ENCODE peak calls at places on chromosome 12, in nine cellular contexts. I is heart right ventricle, N is GM23338, S is colonic mucosa, T is A549, Z is astrocyte, M is cardiac muscle cell, W is esophagus squamous epithelium, O is pancreas. L is an unnamed sample. For H3K4me1, the result is how much of the 10 kb centered on the place peaks cover.

GRCh38 chr12:24861751-24862575 is 86.9 kb downstream of the BCAT1 start:
- DNase-seq in I (no peak), T (no peak), S (no peak), Z (peak), N (no peak), W (no peak), O (no peak), M (no peak), L (peak)

GRCh38 chr12:58583541-58583940 is 336.8 kb downstream of the LRIG3 start:
- DNase-seq in N (no peak), Z (peak), I (no peak), W (no peak), O (no peak), T (peak), M (no peak), S (no peak), L (no peak)

GRCh38 chr12:63997198-63997597 is 152.7 kb downstream of the SRGAP1 start:
- DNase-seq in W (no peak), Z (no peak), N (no peak), M (no peak), S (no peak), T (no peak), I (no peak), O (no peak), L (no peak)

GRCh38 chr12:77402726-77403125 is 337.4 kb upstream of the E2F7 start:
- DNase-seq in Z (peak), M (peak), T (no peak), O (no peak), S (no peak), I (no peak), W (no peak), N (no peak), L (no peak)

GRCh38 chr12:13242926-13243325 is 46.4 kb downstream of the EMP1 start:
- DNase-seq in I (no peak), S (no peak), W (no peak), Z (no peak), O (no peak), N (no peak), T (no peak), M (no peak), L (no peak)

GRCh38 chr12:19546611-19547162 is 107.4 kb downstream of the AEBP2 start:
- DNase-seq in Z (peak), T (no peak), S (no peak), N (no peak), I (peak), O (no peak), W (no peak), M (no peak), L (no peak)

GRCh38 chr12:54991161-54991991 is 6.8 kb upstream of the TESPA1 start:
- DNase-seq in O (no peak), W (no peak), M (no peak), Z (no peak), N (no peak), S (no peak), I (no peak), T (no peak), L (no peak)

GRCh38 chr12:46473634-46474201 is 101.1 kb upstream of the SLC38A2 start:
- DNase-seq in O (no peak), Z (peak), I (peak), M (no peak), N (no peak), S (peak), T (peak), W (no peak), L (peak)

GRCh38 chr12:58034311-58034710 is 92.9 kb downstream of the ATP23 start:
- DNase-seq in T (no peak), N (no peak), O (no peak), M (no peak), S (no peak), W (no peak), Z (no peak), I (peak), L (no peak)

GRCh38 chr12:22978962-22979361 is 354.0 kb downstream of the ETNK1 start:
- DNase-seq in I (no peak), W (no peak), O (no peak), Z (peak), M (no peak), T (no peak), N (no peak), S (no peak), L (no peak)

GRCh38 chr12:66803972-66804371 is 125.1 kb upstream of the GRIP1 start:
- DNase-seq in Z (peak), M (peak), T (no peak), I (no peak), S (no peak), O (no peak), W (no peak), N (peak), L (no peak)

GRCh38 chr12:118398878-118399277 is 22.5 kb downstream of the SUDS3 start:
- DNase-seq in M (no peak), O (no peak), S (no peak), I (no peak), W (no peak), N (no peak), Z (no peak), T (no peak), L (no peak)

DNA sequence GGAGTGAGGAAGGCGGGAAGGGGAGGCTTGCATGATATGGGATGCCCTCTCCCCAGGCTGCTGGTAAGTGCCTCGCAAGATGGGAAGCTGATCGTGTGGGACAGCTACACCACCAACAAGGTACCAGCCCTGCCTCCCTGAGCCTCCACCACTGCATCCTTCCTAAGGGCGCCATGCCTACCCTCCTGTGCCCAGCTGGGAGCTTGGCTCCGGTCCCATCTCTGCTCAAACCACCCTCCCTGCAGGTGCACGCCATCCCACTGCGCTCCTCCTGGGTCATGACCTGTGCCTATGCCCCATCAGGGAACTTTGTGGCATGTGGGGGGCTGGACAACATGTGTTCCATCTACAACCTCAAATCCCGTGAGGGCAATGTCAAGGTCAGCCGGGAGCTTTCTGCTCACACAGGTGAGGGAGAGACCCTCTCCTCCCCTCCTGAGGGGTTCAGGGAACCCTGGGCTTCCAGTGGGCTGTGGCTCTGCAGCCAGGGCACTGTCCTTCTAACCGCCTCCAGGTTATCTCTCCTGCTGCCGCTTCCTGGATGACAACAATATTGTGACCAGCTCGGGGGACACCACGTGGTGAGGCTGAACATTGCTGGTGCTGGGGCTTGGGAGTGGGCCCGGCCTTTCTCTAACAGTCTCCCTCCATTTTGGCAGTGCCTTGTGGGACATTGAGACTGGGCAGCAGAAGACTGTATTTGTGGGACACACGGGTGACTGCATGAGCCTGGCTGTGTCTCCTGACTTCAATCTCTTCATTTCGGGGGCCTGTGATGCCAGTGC is 2.6 kb downstream of the GNB3 start:
- DNase-seq in Z (no peak), S (no peak), T (no peak), W (no peak), O (no peak), I (no peak), M (no peak), N (peak), L (peak)
- TF ChIP-seq CTCF in Z (no peak), S (no peak), T (no peak), W (no peak), O (no peak), I (no peak), M (no peak), N (peak), L (peak)

GRCh38 chr12:119683816-119684215 is 15.9 kb downstream of the PRKAB1 start:
- DNase-seq in N (no peak), M (no peak), S (peak), W (no peak), T (no peak), O (no peak), I (no peak), Z (no peak), L (peak)
- H3K4me1 ChIP-seq in N (under half), M (under half), S (half or more), W (under half), T (under half), O (under half), I (under half), Z (under half), L (under half)

GRCh38 chr12:48067250-48067938 is 38.5 kb downstream of the SENP1 start:
- DNase-seq in I (no peak), Z (no peak), S (no peak), W (no peak), T (no peak), O (no peak), M (peak), N (no peak), L (no peak)

GRCh38 chr12:48060474-48060873 is 45.4 kb downstream of the SENP1 start:
- DNase-seq in O (no peak), S (no peak), M (no peak), I (no peak), T (no peak), Z (no peak), W (no peak), N (no peak), L (no peak)

GRCh38 chr12:48058771-48059170 is 47.1 kb downstream of the SENP1 start:
- DNase-seq in N (no peak), I (no peak), W (no peak), Z (no peak), T (no peak), S (no peak), O (no peak), M (no peak), L (no peak)

GRCh38 chr12:48063530-48063929 is 42.3 kb downstream of the SENP1 start:
- DNase-seq in N (no peak), M (no peak), W (no peak), O (no peak), T (no peak), S (no peak), Z (no peak), I (no peak), L (no peak)

DNA sequence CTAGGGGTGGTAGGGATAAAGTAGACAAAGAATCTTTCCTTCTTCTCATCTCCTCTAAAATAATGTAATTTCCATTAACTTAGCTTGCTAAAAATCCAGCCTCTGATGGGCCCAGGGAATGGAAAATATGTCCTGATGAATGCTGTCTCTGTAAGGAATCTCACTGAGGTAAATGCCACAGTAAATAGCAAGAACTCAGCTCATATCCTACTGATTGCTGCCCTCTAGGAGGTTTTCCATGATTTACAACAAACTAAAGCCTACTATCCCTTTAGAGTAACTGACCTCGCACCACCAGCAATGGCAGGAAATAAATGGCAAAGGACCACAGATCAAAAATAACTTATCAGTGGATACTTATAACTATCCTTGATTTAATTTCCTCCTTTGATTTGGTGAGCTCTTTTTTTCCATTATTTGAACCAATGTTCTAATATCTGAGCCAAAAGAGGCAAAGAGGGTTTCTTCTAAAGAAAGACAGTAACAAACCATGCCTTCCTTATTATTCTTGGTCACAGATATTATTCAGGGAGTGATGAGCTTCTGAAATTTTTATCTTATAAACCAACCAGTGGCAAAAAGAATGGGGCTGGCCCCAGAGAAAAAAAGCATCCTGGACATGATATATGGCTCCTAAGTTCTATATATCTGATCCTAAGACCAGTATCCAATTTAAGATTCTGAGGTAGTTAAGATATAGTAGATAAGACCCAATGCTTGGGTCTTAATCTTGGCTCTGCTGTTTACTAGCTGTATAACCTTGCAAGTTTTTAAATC is 43.7 kb downstream of the SENP1 start:
- DNase-seq in W (no peak), N (peak), I (no peak), T (no peak), S (no peak), M (peak), O (no peak), Z (no peak), L (peak)
- TF ChIP-seq CTCF in W (no peak), N (peak), I (no peak), T (no peak), S (no peak), M (no peak), O (no peak), Z (no peak), L (peak)

DNA sequence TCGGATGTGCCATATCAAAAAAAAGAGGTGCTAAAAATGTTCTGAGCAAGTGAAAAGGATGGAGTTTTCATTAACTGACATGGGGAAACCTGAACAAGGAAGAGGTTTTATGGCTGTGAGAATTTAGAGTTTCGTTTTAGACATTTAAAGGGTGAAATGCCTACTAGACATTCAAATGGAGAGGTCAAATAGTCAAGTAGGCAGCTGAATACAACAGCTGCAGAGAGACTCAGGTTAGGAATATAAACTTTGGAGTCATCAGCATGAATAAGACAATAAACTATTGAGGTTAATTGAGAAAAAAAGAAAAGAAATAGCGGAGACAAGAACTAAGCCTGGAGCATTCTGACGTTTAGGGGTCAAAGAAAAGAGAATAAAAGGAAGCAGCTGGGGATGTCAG is 364.9 kb upstream of the GARIN6 start:
- DNase-seq in Z (no peak), W (no peak), I (no peak), M (no peak), O (no peak), T (no peak), S (no peak), N (no peak), L (no peak)
- H3K4me1 ChIP-seq in Z (under half), W (under half), I (under half), M (under half), O (under half), T (under half), S (under half), N (under half), L (under half)

DNA sequence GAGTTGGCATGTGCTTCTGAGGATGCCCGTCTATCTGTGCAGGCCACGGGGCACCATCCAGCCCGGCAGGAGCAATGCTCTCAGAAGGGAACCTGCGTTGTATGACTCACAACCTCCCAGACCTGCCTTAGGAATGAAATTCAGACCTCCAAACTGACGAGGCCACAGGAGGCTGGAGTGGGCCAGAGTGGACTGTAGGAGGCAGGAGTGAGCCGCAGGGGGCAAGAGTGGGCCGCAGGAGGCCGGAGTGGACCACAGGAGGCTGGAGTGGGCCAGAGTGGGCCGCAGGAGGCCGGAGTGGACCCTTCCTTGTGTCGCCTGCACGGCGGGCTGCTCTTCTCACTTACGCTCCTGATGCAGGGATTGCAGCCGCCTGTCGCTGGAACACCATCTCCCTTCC is 11.1 kb upstream of the FBRSL1 start:
- DNase-seq in Z (no peak), M (no peak), I (no peak), N (no peak), T (no peak), S (no peak), O (peak), W (no peak), L (no peak)
- TF ChIP-seq CTCF in Z (no peak), M (peak), I (no peak), N (peak), T (no peak), S (no peak), O (no peak), W (no peak), L (peak)

GRCh38 chr12:53295891-53296219 is 513 bp downstream of the PFDN5 start:
- DNase-seq in S (no peak), T (no peak), M (no peak), W (no peak), O (no peak), Z (no peak), I (no peak), N (no peak), L (no peak)
- H3K4me1 ChIP-seq in S (under half), T (under half), M (under half), W (under half), O (under half), Z (under half), I (under half), N (under half), L (under half)

GRCh38 chr12:10750385-10750727 is 27.2 kb upstream of the YBX3 start:
- DNase-seq in I (no peak), Z (no peak), N (no peak), W (no peak), S (no peak), O (no peak), M (no peak), T (no peak), L (no peak)
- TF ChIP-seq CTCF in I (no peak), Z (no peak), N (no peak), W (no peak), S (no peak), O (no peak), M (no peak), T (no peak), L (no peak)

L was measured in Caco-2.